ENCODE peak calls at places on chromosomes 12 and 14, in four cellular contexts. W, N, R and U are unnamed samples. For H3K4me1, the result is how much of the 10 kb centered on the place peaks cover.

GRCh38 chr12:47982311-47982710 is 18.9 kb downstream of the TMEM106C start:
- DNase-seq in W (no peak), N (no peak), R (peak), U (no peak)

GRCh38 chr12:29726321-29726692 is 57.4 kb downstream of the TMTC1 start:
- DNase-seq in W (no peak), N (no peak), R (no peak), U (no peak)

GRCh38 chr14:98498019-98498885 is 773.7 kb downstream of the BCL11B start:
- DNase-seq in W (no peak), N (no peak), R (no peak), U (peak)

GRCh38 chr14:100281286-100282082 is 24.8 kb downstream of the SLC25A29 start:
- DNase-seq in W (peak), N (no peak), R (no peak), U (no peak)

GRCh38 chr12:25130741-25131188 is 64.2 kb downstream of the DNAI7 start:
- DNase-seq in W (no peak), N (no peak), R (peak), U (no peak)

GRCh38 chr14:24310666-24311604 is at the start of gene LTB4R:
- DNase-seq in W (peak), N (peak), R (peak), U (no peak)

GRCh38 chr14:105605501-105606304 is 79.3 kb downstream of the TMEM121 start:
- DNase-seq in W (no peak), N (peak), R (no peak), U (peak)

GRCh38 chr12:131892711-131893604 is 1.5 kb upstream of the ULK1 start:
- DNase-seq in W (no peak), N (peak), R (no peak), U (no peak)

GRCh38 chr12:47891356-47891755 is 13.4 kb downstream of the VDR start:
- DNase-seq in W (no peak), N (no peak), R (peak), U (no peak)

GRCh38 chr12:17204289-17205054 is 598.5 kb upstream of the LMO3 start:
- DNase-seq in W (no peak), N (no peak), R (no peak), U (no peak)

GRCh38 chr14:46034305-46034704 is 617.3 kb downstream of the RPL10L start:
- DNase-seq in W (no peak), N (no peak), R (no peak), U (no peak)

GRCh38 chr12:47237751-47238211 is 158.0 kb upstream of the AMIGO2 start:
- DNase-seq in W (no peak), N (no peak), R (no peak), U (no peak)

GRCh38 chr12:96083020-96083489 is 47.7 kb upstream of the LTA4H start:
- DNase-seq in W (no peak), N (no peak), R (no peak), U (no peak)

GRCh38 chr12:6981152-6982052 is 10.7 kb downstream of the EMG1 start:
- DNase-seq in W (no peak), N (no peak), R (no peak), U (no peak)

GRCh38 chr12:109998241-109998903 is 858 bp upstream of the ANKRD13A start:
- DNase-seq in W (no peak), N (no peak), R (no peak), U (no peak)
- H3K4me1 ChIP-seq in W (half or more), N (half or more), R (under half), U (under half)

DNA sequence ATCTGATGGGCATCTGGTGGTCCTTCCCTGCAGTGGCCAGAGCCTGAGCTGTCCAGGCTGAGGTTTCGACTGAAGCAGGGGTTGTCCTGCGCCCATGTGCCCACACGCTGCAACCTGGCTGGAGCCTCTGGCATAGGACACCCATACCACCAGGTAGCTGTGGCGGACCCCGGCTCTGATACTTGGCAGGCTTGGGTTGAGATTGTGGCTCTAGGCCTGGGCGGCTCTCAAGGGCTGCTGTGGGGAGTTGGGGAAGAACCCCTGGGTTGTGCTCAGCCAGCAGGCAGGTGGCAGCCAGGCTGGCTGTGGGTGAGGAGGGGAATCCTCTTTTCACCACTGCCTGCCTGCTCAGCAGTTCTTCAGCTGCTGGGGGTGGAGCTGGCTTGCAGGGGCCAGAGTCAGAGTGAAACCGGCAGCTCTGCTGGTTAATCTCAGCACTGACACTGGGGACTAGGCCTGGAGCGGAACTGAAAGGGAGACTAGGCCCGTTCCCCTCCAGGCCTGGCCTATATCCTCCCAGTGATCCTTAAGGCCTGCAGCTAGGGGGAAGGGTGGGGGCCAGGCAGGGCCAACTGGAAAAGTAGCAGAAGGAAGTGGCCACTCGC is 39.1 kb downstream of the SH2B3 start:
- DNase-seq in W (peak), N (no peak), R (peak), U (no peak)
- H3K4me3 ChIP-seq in W (no peak), N (no peak), R (peak), U (no peak)

GRCh38 chr12:53170245-53170644 is 10.3 kb upstream of the ZNF740 start:
- DNase-seq in W (no peak), N (no peak), R (no peak), U (no peak)
- H3K4me1 ChIP-seq in W (under half), N (under half), R (under half), U (under half)

DNA sequence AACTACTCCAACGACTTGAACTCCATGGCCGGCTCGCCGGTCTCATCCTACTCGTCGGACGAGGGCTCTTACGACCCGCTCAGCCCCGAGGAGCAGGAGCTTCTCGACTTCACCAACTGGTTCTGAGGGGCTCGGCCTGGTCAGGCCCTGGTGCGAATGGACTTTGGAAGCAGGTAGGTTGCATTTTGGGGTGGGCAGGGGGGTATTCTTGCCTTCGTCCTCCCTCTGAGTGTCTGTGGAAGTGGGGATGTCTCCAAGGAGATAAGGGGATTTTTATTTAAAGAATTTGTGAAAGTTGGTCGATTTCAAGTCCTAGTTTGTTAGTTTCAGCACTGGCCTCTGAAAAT is 1.3 kb downstream of the ASCL1 start:
- DNase-seq in W (no peak), N (no peak), R (no peak), U (no peak)
- H3K4me3 ChIP-seq in W (peak), N (peak), R (peak), U (no peak)